ENCODE peak calls at places on chromosome 4, in eight cellular contexts. Z is mucosa of descending colon, Q is gastrocnemius medialis, R is GM20000, B is left ventricle myocardium inferior, M is RWPE1, F is Calu3, K is neural crest cell. G is an unnamed sample.
A peak's percentile ranks its signal among the peaks of the same experiment; 100 is the strongest.

GRCh38 chr4:170090667-170091052 is 904 bp upstream of the AADAT start:
- DNase-seq in M (peak; percentile 19), Z (no peak), B (no peak), Q (no peak), K (no peak), F (no peak), R (no peak), G (no peak)

GRCh38 chr4:26144526-26145167 is 176.2 kb upstream of the RBPJ start:
- DNase-seq in B (no peak), Z (no peak), M (peak; percentile 5), F (no peak), Q (no peak), R (no peak), K (no peak), G (no peak)

GRCh38 chr4:139316733-139317132 is 14.5 kb upstream of the NDUFC1 start:
- DNase-seq in M (no peak), B (no peak), R (no peak), Z (no peak), K (no peak), Q (no peak), F (no peak), G (no peak)

GRCh38 chr4:174318829-174319764 is 35.4 kb downstream of the CEP44 start:
- DNase-seq in Q (no peak), M (no peak), Z (no peak), F (no peak), R (peak; percentile 29), B (no peak), K (no peak), G (no peak)

GRCh38 chr4:61583696-61584095 is 383.6 kb downstream of the ADGRL3 start:
- DNase-seq in B (no peak), K (no peak), Z (no peak), Q (no peak), F (no peak), M (peak; percentile 60), R (no peak), G (no peak)

GRCh38 chr4:36024901-36025610 is 219.3 kb downstream of the ARAP2 start:
- DNase-seq in K (no peak), R (no peak), Q (no peak), F (peak; percentile 31), B (no peak), Z (no peak), M (peak; percentile 49), G (no peak)

GRCh38 chr4:26806331-26806730 is 54.3 kb upstream of the STIM2 start:
- DNase-seq in Q (no peak), B (no peak), K (no peak), F (no peak), M (peak; percentile 10), R (no peak), Z (no peak), G (no peak)

GRCh38 chr4:173516621-173517612 is 13.1 kb downstream of the HAND2 start:
- DNase-seq in M (no peak), K (no peak), F (no peak), Z (no peak), B (no peak), Q (no peak), R (no peak), G (no peak)

GRCh38 chr4:69025191-69025998 is 70.9 kb upstream of the UGT2B7 start:
- DNase-seq in Q (no peak), F (peak; percentile 28), R (no peak), M (no peak), Z (no peak), K (peak; percentile 12), B (no peak), G (no peak)

GRCh38 chr4:156672924-156673323 is 298.7 kb downstream of the PDGFC start:
- DNase-seq in M (no peak), Q (no peak), F (no peak), R (no peak), B (no peak), Z (no peak), K (no peak), G (no peak)

GRCh38 chr4:86092684-86093083 is 267.2 kb downstream of the MAPK10 start:
- DNase-seq in R (no peak), K (no peak), M (peak; percentile 44), Z (no peak), F (no peak), Q (no peak), B (no peak), G (no peak)

GRCh38 chr4:1490011-1490905 is 84.0 kb upstream of the NKX1-1 start:
- DNase-seq in Q (no peak), K (no peak), M (no peak), Z (peak; percentile 5), B (no peak), F (no peak), R (no peak), G (no peak)

GRCh38 chr4:8131210-8131609 is 27.4 kb downstream of the ABLIM2 start:
- DNase-seq in F (no peak), M (no peak), Q (no peak), Z (no peak), K (no peak), B (no peak), R (no peak), G (no peak)

GRCh38 chr4:26140150-26140898 is 180.5 kb upstream of the RBPJ start:
- DNase-seq in F (no peak), K (no peak), B (no peak), M (no peak), R (no peak), Q (peak; percentile 27), Z (no peak), G (no peak)

GRCh38 chr4:153555730-153556440 is 89.7 kb downstream of the TMEM131L start:
- DNase-seq in M (no peak), Z (peak; percentile 46), R (no peak), B (peak; percentile 90), K (no peak), Q (peak; percentile 45), F (no peak), G (no peak)

GRCh38 chr4:140137654-140138053 is 16.3 kb downstream of the MAML3 start:
- DNase-seq in R (no peak), K (no peak), M (no peak), Z (no peak), B (no peak), Q (no peak), F (peak; percentile 56), G (no peak)

GRCh38 chr4:8039290-8039689 is 99.6 kb upstream of the AFAP1 start:
- DNase-seq in M (no peak), B (no peak), F (no peak), K (peak; percentile 59), Q (no peak), Z (peak; percentile 49), R (no peak), G (no peak)

GRCh38 chr4:57163530-57164459 is 53.6 kb upstream of the IGFBP7 start:
- DNase-seq in Q (peak; percentile 46), Z (peak; percentile 87), R (peak; percentile 81), B (peak; percentile 84), K (peak; percentile 81), M (peak; percentile 76), F (peak; percentile 76), G (peak; percentile 74)

GRCh38 chr4:83569429-83569828 is 33.5 kb downstream of the GPAT3 start:
- DNase-seq in K (no peak), Z (no peak), R (no peak), F (no peak), Q (peak; percentile 43), M (no peak), B (no peak), G (no peak)

GRCh38 chr4:71771613-71772012 is 12.3 kb downstream of the GC start:
- DNase-seq in M (no peak), R (no peak), Z (no peak), B (no peak), Q (no peak), F (no peak), K (no peak), G (no peak)

GRCh38 chr4:71775449-71775848 is 8.4 kb downstream of the GC start:
- DNase-seq in Z (no peak), K (no peak), Q (no peak), F (no peak), M (no peak), R (no peak), B (no peak), G (no peak)

GRCh38 chr4:71774136-71774535 is 9.7 kb downstream of the GC start:
- DNase-seq in K (no peak), Z (no peak), R (no peak), B (no peak), F (no peak), Q (no peak), M (no peak), G (no peak)

GRCh38 chr4:71773004-71773403 is 10.9 kb downstream of the GC start:
- DNase-seq in K (no peak), F (no peak), R (no peak), Z (no peak), B (no peak), Q (no peak), M (no peak), G (no peak)

GRCh38 chr4:71772592-71772991 is 11.3 kb downstream of the GC start:
- DNase-seq in Q (no peak), Z (no peak), K (no peak), B (no peak), R (no peak), M (no peak), F (no peak), G (no peak)
- TF ChIP-seq CTCF in Q (no peak), Z (no peak), K (no peak), B (peak; percentile 37), R (no peak), M (no peak), F (no peak), G (no peak)

DNA sequence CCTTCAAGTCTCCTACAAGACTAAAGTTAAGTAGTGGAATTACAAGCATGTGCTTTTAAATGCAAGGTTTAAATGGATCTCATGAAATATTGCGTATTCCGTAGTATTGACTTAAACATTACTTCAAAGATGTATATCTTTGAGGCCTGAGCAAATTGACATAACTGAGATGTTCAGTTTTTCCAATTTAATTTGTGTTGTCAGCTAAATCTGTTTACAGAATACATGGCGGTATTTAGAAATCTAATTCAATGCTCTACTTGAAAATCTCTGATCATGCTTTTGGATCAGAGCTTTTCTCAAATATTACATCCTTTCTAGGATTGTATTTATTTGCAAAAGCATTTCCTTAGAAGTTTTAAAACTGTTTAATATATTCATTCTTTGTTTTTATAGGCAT is 47.5 kb upstream of the PDE5A start:
- DNase-seq in R (no peak), F (no peak), M (no peak), Q (no peak), B (no peak), K (no peak), Z (no peak), G (no peak)
- TF ChIP-seq CTCF in R (no peak), F (no peak), M (no peak), Q (no peak), B (no peak), K (no peak), Z (no peak), G (no peak)

GRCh38 chr4:181301735-181302380 is 941.3 kb upstream of the TENM3 start:
- DNase-seq in R (peak; percentile 11), F (peak; percentile 69), M (peak; percentile 17), Z (peak; percentile 72), Q (no peak), B (peak; percentile 20), K (no peak), G (no peak)
- TF ChIP-seq CTCF in R (peak; percentile 29), F (peak; percentile 43), M (peak; percentile 52), Z (peak; percentile 33), Q (no peak), B (peak; percentile 52), K (peak; percentile 67), G (no peak)

DNA sequence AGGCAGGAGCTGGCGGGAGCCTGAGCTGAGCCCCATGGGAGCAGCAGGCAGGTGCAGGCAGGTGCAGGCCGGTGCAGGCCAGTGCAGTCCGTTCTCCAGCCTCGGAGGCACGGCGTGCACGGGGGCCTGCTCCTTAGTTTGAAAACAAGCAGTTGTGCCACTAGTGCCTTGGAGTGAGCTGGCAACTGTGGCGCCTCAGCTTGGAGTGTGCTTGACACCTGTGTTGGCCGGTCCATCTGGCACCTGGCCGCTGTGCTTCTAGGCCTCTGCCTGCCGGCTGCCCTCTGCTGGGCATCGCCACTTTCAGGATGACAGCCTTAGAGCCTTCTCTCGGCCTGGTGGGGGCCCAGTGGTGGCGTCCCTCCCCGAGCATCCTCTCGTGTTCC is 47.9 kb downstream of the RGS12 start:
- DNase-seq in Z (no peak), M (peak; percentile 3), K (no peak), Q (peak; percentile 92), B (no peak), F (no peak), R (no peak), G (no peak)
- TF ChIP-seq CTCF in Z (no peak), M (peak; percentile 26), K (no peak), Q (peak; percentile 41), B (peak; percentile 48), F (no peak), R (no peak), G (no peak)

G was measured in natural killer cell.